ENCODE peak calls at places on chromosomes 5 and 9, in nine cellular contexts. D is stimulated activated naive CD4-positive, alpha-beta T cell treated with Interleukin-2 at 50 U/mL for 16 hours; L is posterior cingulate gyrus; A is activated naive CD4-positive, alpha-beta T cell treated with anti-CD3 and anti-CD28 coated beads for 36 hours; W is HFF-Myc; Z is kidney tubule cell; Q is T-helper 2 cell; B is iris pigment epithelial cell; R is stimulated activated CD4-positive, alpha-beta T cell treated with anti-CD3 and anti-CD28 coated beads, Interleukin-1b, Interleukin-23, amount 100 ng/mL, for 48 hours. K is an unnamed sample.

GRCh38 chr5:140827704-140828401 is at the start of gene PCDHA6:
- DNase-seq in D (no peak), Z (peak), W (no peak), A (no peak), L (no peak), Q (no peak), B (peak), R (no peak), K (peak)

GRCh38 chr5:179914032-179914755 is 6.5 kb upstream of the TBC1D9B start:
- DNase-seq in W (no peak), D (no peak), R (no peak), B (peak), Q (no peak), Z (peak), L (no peak), A (peak), K (peak)

GRCh38 chr9:85547574-85547973 is 194.2 kb downstream of the AGTPBP1 start:
- DNase-seq in D (no peak), L (no peak), A (no peak), R (no peak), W (no peak), Q (no peak), Z (no peak), B (no peak), K (no peak)

GRCh38 chr9:22718653-22719052 is 272.0 kb downstream of the DMRTA1 start:
- DNase-seq in A (no peak), D (no peak), Z (no peak), W (no peak), B (no peak), L (no peak), R (no peak), Q (no peak), K (peak)

GRCh38 chr9:68869020-68869419 is 144.9 kb downstream of the PRKACG start:
- DNase-seq in L (no peak), B (no peak), Q (no peak), R (no peak), D (no peak), A (no peak), W (no peak), Z (no peak), K (no peak)

GRCh38 chr5:93915142-93915553 is 173.7 kb upstream of the POU5F2 start:
- DNase-seq in D (no peak), L (no peak), B (peak), Q (peak), W (peak), R (no peak), Z (peak), A (no peak), K (peak)

GRCh38 chr9:124899845-124900244 is 37.9 kb downstream of the ARPC5L start:
- DNase-seq in L (no peak), D (no peak), Z (no peak), Q (no peak), A (no peak), R (no peak), W (no peak), B (no peak), K (no peak)

GRCh38 chr9:126669108-126669507 is 55.4 kb downstream of the LMX1B start:
- DNase-seq in W (no peak), Q (no peak), L (no peak), B (no peak), D (no peak), R (no peak), A (no peak), Z (no peak), K (no peak)

GRCh38 chr9:76271755-76272154 is 122.5 kb downstream of the RFK start:
- DNase-seq in W (no peak), R (no peak), A (no peak), Q (no peak), L (no peak), D (no peak), B (peak), Z (no peak), K (peak)

GRCh38 chr5:150111121-150111520 is 24.8 kb upstream of the CSF1R start:
- DNase-seq in W (no peak), B (no peak), D (no peak), A (no peak), L (no peak), Z (no peak), Q (no peak), R (no peak), K (no peak)

GRCh38 chr5:171450423-171451246 is 31.2 kb downstream of the FGF18 start:
- DNase-seq in R (peak), D (peak), B (peak), W (peak), L (no peak), Q (no peak), Z (peak), A (peak), K (peak)

GRCh38 chr5:178404987-178405386 is 172.4 kb upstream of the PHYKPL start:
- DNase-seq in R (no peak), D (no peak), A (no peak), L (no peak), Z (no peak), B (no peak), W (no peak), Q (no peak), K (no peak)

GRCh38 chr9:99822596-99823391 is 1.1 kb downstream of the NR4A3 start:
- DNase-seq in L (no peak), A (peak), R (peak), D (peak), Q (peak), W (no peak), Z (peak), B (peak), K (peak)

GRCh38 chr5:78896128-78896527 is 89.0 kb downstream of the ARSB start:
- DNase-seq in B (peak), L (no peak), Z (peak), A (no peak), W (no peak), R (no peak), Q (no peak), D (no peak), K (peak)